ENCODE peak calls at places on chromosome 20, in four cellular contexts. T, G, C and E are unnamed samples.

GRCh38 chr20:41228858-41229257 is 88.7 kb downstream of the ZHX3 start:
- DNase-seq in T (no peak), G (no peak), C (no peak), E (no peak)

GRCh38 chr20:56465997-56466396 is 2.4 kb upstream of the RTF2 start:
- DNase-seq in T (no peak), G (no peak), C (no peak), E (no peak)

GRCh38 chr20:33835773-33836172 is 24.6 kb downstream of the CHMP4B start:
- DNase-seq in T (no peak), C (no peak), G (no peak), E (no peak)

GRCh38 chr20:50366270-50367103 is 143.7 kb upstream of the PTPN1 start:
- DNase-seq in T (peak), G (no peak), C (no peak), E (peak)

GRCh38 chr20:54212871-54213270 is 5.0 kb downstream of the PFDN4 start:
- DNase-seq in C (no peak), T (no peak), G (no peak), E (no peak)

GRCh38 chr20:62557425-62557824 is 81.6 kb upstream of the GATA5 start:
- DNase-seq in T (no peak), C (no peak), G (peak), E (peak)

GRCh38 chr20:10430000-10430466 is 4.0 kb downstream of the MKKS start:
- DNase-seq in T (no peak), G (no peak), C (no peak), E (no peak)

GRCh38 chr20:56420940-56421688 is 9.1 kb downstream of the CASS4 start:
- DNase-seq in G (no peak), T (no peak), C (no peak), E (no peak)

GRCh38 chr20:51017313-51017712 is 5.6 kb downstream of the KCNG1 start:
- DNase-seq in C (no peak), T (no peak), G (no peak), E (no peak)

GRCh38 chr20:20621191-20621590 is 91.3 kb downstream of the RALGAPA2 start:
- DNase-seq in G (no peak), C (no peak), T (no peak), E (no peak)

GRCh38 chr20:49381558-49382493 is 100.6 kb downstream of the KCNB1 start:
- DNase-seq in G (peak), C (peak), T (peak), E (peak)

GRCh38 chr20:48619126-48620101 is 208.4 kb downstream of the PREX1 start:
- DNase-seq in C (no peak), G (no peak), T (no peak), E (no peak)

GRCh38 chr20:9518776-9519175 is 4.4 kb downstream of the LAMP5 start:
- DNase-seq in G (no peak), T (no peak), C (no peak), E (no peak)

GRCh38 chr20:1906361-1907051 is 11.3 kb downstream of the SIRPA start:
- DNase-seq in C (no peak), G (no peak), T (no peak), E (no peak)

GRCh38 chr20:5718896-5719595 is 31.2 kb upstream of the SHLD1 start:
- DNase-seq in G (no peak), C (no peak), T (no peak), E (no peak)

GRCh38 chr20:40643891-40644290 is 45.1 kb downstream of the MAFB start:
- DNase-seq in C (no peak), G (no peak), T (no peak), E (peak)

GRCh38 chr20:37695684-37696342 is 2.0 kb downstream of the CTNNBL1 start:
- DNase-seq in T (no peak), C (no peak), G (no peak), E (no peak)

GRCh38 chr20:1900321-1900791 is 5.1 kb downstream of the SIRPA start:
- DNase-seq in G (peak), T (no peak), C (peak), E (peak)

GRCh38 chr20:36541227-36542018 is at the start of gene MYL9:
- DNase-seq in T (peak), G (no peak), C (no peak), E (peak)

GRCh38 chr20:54606384-54606783 is 131.0 kb downstream of the DOK5 start:
- DNase-seq in G (no peak), C (no peak), T (no peak), E (no peak)

GRCh38 chr20:34074101-34074760 is 37.8 kb downstream of the EIF2S2 start:
- DNase-seq in T (no peak), C (no peak), G (no peak), E (no peak)

GRCh38 chr20:33647603-33648395 is 14.3 kb upstream of the C20orf144 start:
- DNase-seq in G (no peak), C (no peak), T (no peak), E (no peak)

GRCh38 chr20:2162125-2162822 is 60.6 kb downstream of the STK35 start:
- DNase-seq in C (no peak), G (no peak), T (no peak), E (no peak)

GRCh38 chr20:51889466-51889865 is 87.1 kb upstream of the SALL4 start:
- DNase-seq in T (no peak), G (no peak), C (no peak), E (no peak)

GRCh38 chr20:44423480-44423879 is 52.2 kb upstream of the TTPAL start:
- DNase-seq in C (no peak), G (no peak), T (no peak), E (no peak)

GRCh38 chr20:37986063-37986858 is 47.0 kb downstream of the TTI1 start:
- DNase-seq in G (no peak), T (no peak), C (no peak), E (no peak)

GRCh38 chr20:63202021-63202420 is 13.9 kb downstream of the YTHDF1 start:
- DNase-seq in C (no peak), G (no peak), T (no peak), E (no peak)

GRCh38 chr20:37526839-37527637 is 638 bp downstream of the BLCAP start:
- DNase-seq in G (no peak), T (no peak), C (no peak), E (no peak)